ENCODE peak calls at places on chromosomes 7 and 10, in nine cellular contexts. One of them, this sample, is unnamed.

GRCh38 chr7:75737856-75738603 is 711 bp downstream of the HIP1 start:
- DNase-seq in NCI-H2171 treated with DMSO at 0.1 percent for 48 hours: no peak
- DNase-seq in AG08395: no peak
- DNase-seq in CD4-positive, alpha-beta T cell: no peak
- DNase-seq in hepatocyte: peak
- DNase-seq in colonic mucosa: no peak
- DNase-seq in fibroblast of lung: no peak
- DNase-seq in GM23338: peak
- DNase-seq in AG09309: no peak
- DNase-seq in this sample: peak

GRCh38 chr10:7102084-7102483 is 308.8 kb downstream of the SFMBT2 start:
- DNase-seq in GM23338: no peak
- DNase-seq in fibroblast of lung: peak
- DNase-seq in AG09309: no peak
- DNase-seq in colonic mucosa: no peak
- DNase-seq in hepatocyte: no peak
- DNase-seq in NCI-H2171 treated with DMSO at 0.1 percent for 48 hours: no peak
- DNase-seq in AG08395: no peak
- DNase-seq in CD4-positive, alpha-beta T cell: no peak
- DNase-seq in this sample: no peak

GRCh38 chr10:98268694-98269386 is 846 bp upstream of the LOXL4 start:
- DNase-seq in hepatocyte: no peak
- DNase-seq in NCI-H2171 treated with DMSO at 0.1 percent for 48 hours: peak
- DNase-seq in colonic mucosa: no peak
- DNase-seq in fibroblast of lung: no peak
- DNase-seq in AG08395: no peak
- DNase-seq in AG09309: no peak
- DNase-seq in GM23338: peak
- DNase-seq in CD4-positive, alpha-beta T cell: no peak
- DNase-seq in this sample: no peak

GRCh38 chr10:12625393-12626023 is 276.2 kb downstream of the CAMK1D start:
- DNase-seq in NCI-H2171 treated with DMSO at 0.1 percent for 48 hours: no peak
- DNase-seq in CD4-positive, alpha-beta T cell: no peak
- DNase-seq in AG08395: no peak
- DNase-seq in hepatocyte: no peak
- DNase-seq in AG09309: no peak
- DNase-seq in colonic mucosa: no peak
- DNase-seq in GM23338: no peak
- DNase-seq in fibroblast of lung: no peak
- DNase-seq in this sample: no peak

GRCh38 chr10:88731296-88731695 is 25.2 kb downstream of the LIPK start:
- DNase-seq in AG09309: no peak
- DNase-seq in hepatocyte: peak
- DNase-seq in NCI-H2171 treated with DMSO at 0.1 percent for 48 hours: no peak
- DNase-seq in AG08395: no peak
- DNase-seq in colonic mucosa: peak
- DNase-seq in CD4-positive, alpha-beta T cell: no peak
- DNase-seq in GM23338: peak
- DNase-seq in fibroblast of lung: no peak
- DNase-seq in this sample: no peak

GRCh38 chr7:55280031-55280454 is 85.1 kb upstream of the LANCL2 start:
- DNase-seq in NCI-H2171 treated with DMSO at 0.1 percent for 48 hours: peak
- DNase-seq in CD4-positive, alpha-beta T cell: peak
- DNase-seq in fibroblast of lung: peak
- DNase-seq in AG09309: peak
- DNase-seq in GM23338: peak
- DNase-seq in colonic mucosa: peak
- DNase-seq in AG08395: peak
- DNase-seq in hepatocyte: peak
- DNase-seq in this sample: peak

GRCh38 chr7:2002561-2003450 is 229.9 kb downstream of the MAD1L1 start:
- DNase-seq in hepatocyte: no peak
- DNase-seq in GM23338: no peak
- DNase-seq in AG08395: no peak
- DNase-seq in CD4-positive, alpha-beta T cell: no peak
- DNase-seq in fibroblast of lung: no peak
- DNase-seq in AG09309: no peak
- DNase-seq in NCI-H2171 treated with DMSO at 0.1 percent for 48 hours: no peak
- DNase-seq in colonic mucosa: no peak
- DNase-seq in this sample: no peak

GRCh38 chr7:105024734-105025133 is 10.7 kb downstream of the KMT2E start:
- DNase-seq in fibroblast of lung: peak
- DNase-seq in colonic mucosa: no peak
- DNase-seq in hepatocyte: no peak
- DNase-seq in AG09309: no peak
- DNase-seq in AG08395: no peak
- DNase-seq in NCI-H2171 treated with DMSO at 0.1 percent for 48 hours: no peak
- DNase-seq in GM23338: no peak
- DNase-seq in CD4-positive, alpha-beta T cell: no peak
- DNase-seq in this sample: no peak

GRCh38 chr10:132900211-132900756 is 42.1 kb downstream of the CFAP46 start:
- DNase-seq in fibroblast of lung: no peak
- DNase-seq in GM23338: no peak
- DNase-seq in NCI-H2171 treated with DMSO at 0.1 percent for 48 hours: no peak
- DNase-seq in colonic mucosa: no peak
- DNase-seq in AG09309: no peak
- DNase-seq in hepatocyte: no peak
- DNase-seq in AG08395: no peak
- DNase-seq in CD4-positive, alpha-beta T cell: no peak
- DNase-seq in this sample: no peak

GRCh38 chr10:104247513-104248146 is 7.1 kb upstream of the GSTO1 start:
- DNase-seq in fibroblast of lung: no peak
- DNase-seq in CD4-positive, alpha-beta T cell: no peak
- DNase-seq in AG09309: no peak
- DNase-seq in colonic mucosa: no peak
- DNase-seq in NCI-H2171 treated with DMSO at 0.1 percent for 48 hours: no peak
- DNase-seq in GM23338: no peak
- DNase-seq in hepatocyte: no peak
- DNase-seq in AG08395: no peak
- DNase-seq in this sample: no peak

GRCh38 chr10:70812814-70813213 is 2.9 kb upstream of the SGPL1 start:
- DNase-seq in hepatocyte: no peak
- DNase-seq in fibroblast of lung: no peak
- DNase-seq in NCI-H2171 treated with DMSO at 0.1 percent for 48 hours: no peak
- DNase-seq in AG09309: no peak
- DNase-seq in GM23338: no peak
- DNase-seq in CD4-positive, alpha-beta T cell: no peak
- DNase-seq in colonic mucosa: no peak
- DNase-seq in AG08395: no peak
- DNase-seq in this sample: no peak

GRCh38 chr7:35249537-35249907 is 4.4 kb downstream of the TBX20 start:
- DNase-seq in AG09309: no peak
- DNase-seq in colonic mucosa: no peak
- DNase-seq in GM23338: peak
- DNase-seq in AG08395: no peak
- DNase-seq in CD4-positive, alpha-beta T cell: no peak
- DNase-seq in fibroblast of lung: no peak
- DNase-seq in hepatocyte: no peak
- DNase-seq in NCI-H2171 treated with DMSO at 0.1 percent for 48 hours: peak
- DNase-seq in this sample: peak

GRCh38 chr7:106608664-106609063 is 52.3 kb downstream of the CCDC71L start:
- DNase-seq in AG09309: no peak
- DNase-seq in colonic mucosa: peak
- DNase-seq in hepatocyte: peak
- DNase-seq in CD4-positive, alpha-beta T cell: no peak
- DNase-seq in AG08395: no peak
- DNase-seq in GM23338: no peak
- DNase-seq in NCI-H2171 treated with DMSO at 0.1 percent for 48 hours: no peak
- DNase-seq in fibroblast of lung: no peak
- DNase-seq in this sample: no peak

GRCh38 chr10:18424200-18424599 is 227.2 kb downstream of the NSUN6 start:
- DNase-seq in NCI-H2171 treated with DMSO at 0.1 percent for 48 hours: no peak
- DNase-seq in fibroblast of lung: no peak
- DNase-seq in hepatocyte: no peak
- DNase-seq in CD4-positive, alpha-beta T cell: no peak
- DNase-seq in AG08395: no peak
- DNase-seq in colonic mucosa: no peak
- DNase-seq in AG09309: no peak
- DNase-seq in GM23338: peak
- DNase-seq in this sample: no peak

GRCh38 chr7:2193575-2194305 is 39.0 kb downstream of the MAD1L1 start:
- DNase-seq in colonic mucosa: no peak
- DNase-seq in AG08395: no peak
- DNase-seq in hepatocyte: no peak
- DNase-seq in GM23338: no peak
- DNase-seq in CD4-positive, alpha-beta T cell: no peak
- DNase-seq in fibroblast of lung: no peak
- DNase-seq in NCI-H2171 treated with DMSO at 0.1 percent for 48 hours: no peak
- DNase-seq in AG09309: no peak
- DNase-seq in this sample: no peak

GRCh38 chr7:121107923-121108498 is 119.5 kb downstream of the CPED1 start:
- DNase-seq in AG08395: peak
- DNase-seq in GM23338: peak
- DNase-seq in hepatocyte: peak
- DNase-seq in NCI-H2171 treated with DMSO at 0.1 percent for 48 hours: peak
- DNase-seq in AG09309: peak
- DNase-seq in fibroblast of lung: peak
- DNase-seq in CD4-positive, alpha-beta T cell: no peak
- DNase-seq in colonic mucosa: no peak
- DNase-seq in this sample: peak

GRCh38 chr7:100000239-100000638 is 15.2 kb upstream of the ZKSCAN1 start:
- DNase-seq in fibroblast of lung: no peak
- DNase-seq in NCI-H2171 treated with DMSO at 0.1 percent for 48 hours: no peak
- DNase-seq in colonic mucosa: no peak
- DNase-seq in AG08395: no peak
- DNase-seq in CD4-positive, alpha-beta T cell: no peak
- DNase-seq in GM23338: no peak
- DNase-seq in AG09309: no peak
- DNase-seq in hepatocyte: no peak
- DNase-seq in this sample: no peak

GRCh38 chr7:28042721-28043120 is 137.9 kb downstream of the JAZF1 start:
- DNase-seq in fibroblast of lung: no peak
- DNase-seq in NCI-H2171 treated with DMSO at 0.1 percent for 48 hours: no peak
- DNase-seq in hepatocyte: no peak
- DNase-seq in GM23338: no peak
- DNase-seq in CD4-positive, alpha-beta T cell: no peak
- DNase-seq in AG08395: no peak
- DNase-seq in colonic mucosa: no peak
- DNase-seq in AG09309: no peak
- DNase-seq in this sample: no peak

GRCh38 chr7:91922857-91923256 is 17.8 kb upstream of the AKAP9 start:
- DNase-seq in colonic mucosa: no peak
- DNase-seq in fibroblast of lung: no peak
- DNase-seq in GM23338: no peak
- DNase-seq in AG08395: no peak
- DNase-seq in CD4-positive, alpha-beta T cell: no peak
- DNase-seq in NCI-H2171 treated with DMSO at 0.1 percent for 48 hours: no peak
- DNase-seq in AG09309: no peak
- DNase-seq in hepatocyte: no peak
- DNase-seq in this sample: no peak

GRCh38 chr7:522071-522937 is 2.7 kb upstream of the PDGFA start:
- DNase-seq in GM23338: peak
- DNase-seq in NCI-H2171 treated with DMSO at 0.1 percent for 48 hours: peak
- DNase-seq in CD4-positive, alpha-beta T cell: no peak
- DNase-seq in fibroblast of lung: peak
- DNase-seq in hepatocyte: peak
- DNase-seq in AG08395: peak
- DNase-seq in AG09309: no peak
- DNase-seq in colonic mucosa: peak
- DNase-seq in this sample: peak

GRCh38 chr7:111238891-111239290 is 148.0 kb downstream of the LRRN3 start:
- DNase-seq in CD4-positive, alpha-beta T cell: no peak
- DNase-seq in fibroblast of lung: peak
- DNase-seq in hepatocyte: no peak
- DNase-seq in GM23338: no peak
- DNase-seq in colonic mucosa: no peak
- DNase-seq in AG08395: no peak
- DNase-seq in AG09309: no peak
- DNase-seq in NCI-H2171 treated with DMSO at 0.1 percent for 48 hours: no peak
- DNase-seq in this sample: no peak

GRCh38 chr10:121734517-121735137 is 136.4 kb upstream of the FGFR2 start:
- DNase-seq in GM23338: peak
- DNase-seq in AG08395: peak
- DNase-seq in CD4-positive, alpha-beta T cell: no peak
- DNase-seq in hepatocyte: peak
- DNase-seq in AG09309: no peak
- DNase-seq in fibroblast of lung: peak
- DNase-seq in colonic mucosa: no peak
- DNase-seq in NCI-H2171 treated with DMSO at 0.1 percent for 48 hours: no peak
- DNase-seq in this sample: peak

GRCh38 chr7:55521543-55522267 is 50.6 kb downstream of the VOPP1 start:
- DNase-seq in colonic mucosa: peak
- DNase-seq in NCI-H2171 treated with DMSO at 0.1 percent for 48 hours: no peak
- DNase-seq in hepatocyte: no peak
- DNase-seq in AG08395: no peak
- DNase-seq in CD4-positive, alpha-beta T cell: no peak
- DNase-seq in GM23338: peak
- DNase-seq in AG09309: no peak
- DNase-seq in fibroblast of lung: no peak
- DNase-seq in this sample: no peak

GRCh38 chr10:73898730-73899400 is 12.1 kb upstream of the PLAU start:
- DNase-seq in hepatocyte: no peak
- DNase-seq in GM23338: no peak
- DNase-seq in AG09309: no peak
- DNase-seq in NCI-H2171 treated with DMSO at 0.1 percent for 48 hours: no peak
- DNase-seq in AG08395: no peak
- DNase-seq in colonic mucosa: no peak
- DNase-seq in CD4-positive, alpha-beta T cell: no peak
- DNase-seq in fibroblast of lung: peak
- DNase-seq in this sample: peak

GRCh38 chr7:142365410-142365842 is 107.6 kb upstream of the PRSS58 start:
- DNase-seq in GM23338: peak
- DNase-seq in NCI-H2171 treated with DMSO at 0.1 percent for 48 hours: no peak
- DNase-seq in hepatocyte: no peak
- DNase-seq in CD4-positive, alpha-beta T cell: no peak
- DNase-seq in AG09309: no peak
- DNase-seq in colonic mucosa: no peak
- DNase-seq in AG08395: no peak
- DNase-seq in fibroblast of lung: no peak
- DNase-seq in this sample: no peak

GRCh38 chr7:57177856-57178767 is 45.9 kb upstream of the ZNF479 start:
- DNase-seq in NCI-H2171 treated with DMSO at 0.1 percent for 48 hours: no peak
- DNase-seq in CD4-positive, alpha-beta T cell: no peak
- DNase-seq in GM23338: no peak
- DNase-seq in AG08395: no peak
- DNase-seq in fibroblast of lung: no peak
- DNase-seq in hepatocyte: no peak
- DNase-seq in colonic mucosa: no peak
- DNase-seq in AG09309: no peak
- DNase-seq in this sample: no peak

GRCh38 chr10:71081229-71081560 is 131.2 kb upstream of the UNC5B start:
- DNase-seq in colonic mucosa: no peak
- DNase-seq in fibroblast of lung: no peak
- DNase-seq in CD4-positive, alpha-beta T cell: no peak
- DNase-seq in NCI-H2171 treated with DMSO at 0.1 percent for 48 hours: no peak
- DNase-seq in AG09309: no peak
- DNase-seq in GM23338: no peak
- DNase-seq in AG08395: no peak
- DNase-seq in hepatocyte: no peak
- DNase-seq in this sample: no peak

GRCh38 chr10:35912615-35913170 is 270.6 kb upstream of the FZD8 start:
- DNase-seq in CD4-positive, alpha-beta T cell: no peak
- DNase-seq in AG08395: peak
- DNase-seq in fibroblast of lung: peak
- DNase-seq in AG09309: peak
- DNase-seq in colonic mucosa: no peak
- DNase-seq in hepatocyte: peak
- DNase-seq in GM23338: peak
- DNase-seq in NCI-H2171 treated with DMSO at 0.1 percent for 48 hours: peak
- DNase-seq in this sample: no peak

GRCh38 chr7:33243319-33243881 is 114.0 kb downstream of the BBS9 start:
- DNase-seq in GM23338: peak
- DNase-seq in CD4-positive, alpha-beta T cell: no peak
- DNase-seq in hepatocyte: peak
- DNase-seq in NCI-H2171 treated with DMSO at 0.1 percent for 48 hours: peak
- DNase-seq in AG08395: peak
- DNase-seq in AG09309: peak
- DNase-seq in colonic mucosa: no peak
- DNase-seq in fibroblast of lung: peak
- DNase-seq in this sample: peak

GRCh38 chr7:128039487-128040099 is 8.4 kb upstream of the LRRC4 start:
- DNase-seq in fibroblast of lung: no peak
- DNase-seq in CD4-positive, alpha-beta T cell: no peak
- DNase-seq in AG09309: no peak
- DNase-seq in hepatocyte: no peak
- DNase-seq in colonic mucosa: peak
- DNase-seq in NCI-H2171 treated with DMSO at 0.1 percent for 48 hours: no peak
- DNase-seq in GM23338: no peak
- DNase-seq in AG08395: no peak
- DNase-seq in this sample: no peak

GRCh38 chr10:61554925-61555324 is 101.7 kb upstream of the TMEM26 start:
- DNase-seq in GM23338: no peak
- DNase-seq in fibroblast of lung: peak
- DNase-seq in colonic mucosa: no peak
- DNase-seq in AG09309: no peak
- DNase-seq in CD4-positive, alpha-beta T cell: no peak
- DNase-seq in AG08395: no peak
- DNase-seq in NCI-H2171 treated with DMSO at 0.1 percent for 48 hours: no peak
- DNase-seq in hepatocyte: peak
- DNase-seq in this sample: no peak

This sample was measured in LHCN-M2.